ENCODE peak calls at places on chromosomes 2 and 18, in seven cellular contexts. V is mesenteric fat pad; E is upper lobe of left lung; U is amygdala; H is stimulated activated CD4-positive, alpha-beta T cell treated with anti-CD3 and anti-CD28 coated beads, Interleukin-1b, Interleukin-23, amount 100 ng/mL, for 24 hours; Y is NCI-H1105 treated with DMSO at 0.1 percent for 48 hours; T is CD14-positive monocyte. W is an unnamed sample.

GRCh38 chr18:8480506-8481328 is 128.5 kb upstream of the RAB12 start:
- DNase-seq in V (no peak), E (no peak), U (peak), H (no peak), Y (no peak), T (no peak), W (no peak)

GRCh38 chr2:96342085-96342484 is 6.5 kb downstream of the NCAPH start:
- DNase-seq in V (no peak), E (no peak), U (no peak), H (no peak), Y (no peak), T (no peak), W (peak)

GRCh38 chr2:69438580-69438979 is 1.3 kb upstream of the NFU1 start:
- DNase-seq in V (no peak), E (no peak), U (no peak), H (no peak), Y (no peak), T (no peak), W (no peak)

GRCh38 chr18:32040936-32041335 is 22.3 kb downstream of the RNF125 start:
- DNase-seq in V (no peak), E (peak), U (no peak), H (peak), Y (no peak), T (no peak), W (no peak)

GRCh38 chr2:197306691-197307030 is 3.9 kb downstream of the ANKRD44 start:
- DNase-seq in V (no peak), E (peak), U (peak), H (no peak), Y (no peak), T (peak), W (no peak)

GRCh38 chr18:48826806-48827205 is 124.0 kb downstream of the SMAD7 start:
- DNase-seq in V (peak), E (peak), U (no peak), H (no peak), Y (no peak), T (no peak), W (no peak)

GRCh38 chr2:10057231-10058107 is 14.1 kb downstream of the KLF11 start:
- DNase-seq in V (no peak), E (peak), U (no peak), H (no peak), Y (no peak), T (no peak), W (peak)

GRCh38 chr2:115303-115702 is 69.0 kb upstream of the FAM110C start:
- DNase-seq in V (no peak), E (no peak), U (no peak), H (no peak), Y (no peak), T (no peak), W (no peak)

GRCh38 chr2:72533767-72534166 is 292.1 kb downstream of the EXOC6B start:
- DNase-seq in V (no peak), E (no peak), U (no peak), H (no peak), Y (no peak), T (no peak), W (peak)

W was measured in erythroblast.